ENCODE peak calls at places on chromosomes 6 and 20, in seven cellular contexts. O is epithelial cell of esophagus, N is posterior cingulate gyrus, T is activated T-cell treated with anti-CD3 and anti-CD28 coated beads for 1 hour, R is B cell, C is AG08395, Z is lower lobe of right lung. K is an unnamed sample.

GRCh38 chr6:2531426-2532208 is 219.1 kb downstream of the MYLK4 start:
- DNase-seq in O (peak; percentile 95), N (no peak), T (no peak), R (no peak), C (peak; percentile 83), Z (no peak), K (no peak)

GRCh38 chr20:35732644-35732982 is 9.4 kb downstream of the RBM39 start:
- DNase-seq in O (no peak), N (no peak), T (no peak), R (no peak), C (no peak), Z (no peak), K (no peak)

GRCh38 chr6:149480502-149481280 is 4.1 kb downstream of the ZC3H12D start:
- DNase-seq in O (no peak), N (no peak), T (no peak), R (peak; percentile 65), C (no peak), Z (no peak), K (no peak)

GRCh38 chr6:163429858-163430448 is 15.4 kb downstream of the QKI start:
- DNase-seq in O (no peak), N (no peak), T (no peak), R (no peak), C (no peak), Z (no peak), K (no peak)

GRCh38 chr6:112717401-112717800 is 370.3 kb downstream of the RFPL4B start:
- DNase-seq in O (no peak), N (no peak), T (no peak), R (no peak), C (no peak), Z (no peak), K (no peak)

GRCh38 chr6:89146748-89147715 is 1.2 kb downstream of the PM20D2 start:
- DNase-seq in O (peak; percentile 39), N (no peak), T (peak; percentile 12), R (no peak), C (peak; percentile 18), Z (no peak), K (peak; percentile 24)

GRCh38 chr6:163897030-163897429 is 482.5 kb downstream of the QKI start:
- DNase-seq in O (no peak), N (no peak), T (no peak), R (no peak), C (peak; percentile 58), Z (no peak), K (no peak)

GRCh38 chr6:27129095-27129815 is 118.2 kb upstream of the PRSS16 start:
- DNase-seq in O (no peak), N (no peak), T (no peak), R (no peak), C (no peak), Z (no peak), K (no peak)

GRCh38 chr6:112800439-112800838 is 453.3 kb downstream of the RFPL4B start:
- DNase-seq in O (no peak), N (no peak), T (no peak), R (no peak), C (no peak), Z (no peak), K (no peak)

GRCh38 chr20:24118096-24118780 is 129.7 kb upstream of the GGTLC1 start:
- DNase-seq in O (no peak), N (no peak), T (no peak), R (no peak), C (no peak), Z (no peak), K (no peak)

GRCh38 chr6:50071921-50072320 is 22.2 kb upstream of the DEFB112 start:
- DNase-seq in O (no peak), N (no peak), T (no peak), R (no peak), C (no peak), Z (no peak), K (no peak)

GRCh38 chr6:5014072-5014561 is 10.3 kb upstream of the RPP40 start:
- DNase-seq in O (no peak), N (no peak), T (no peak), R (no peak), C (no peak), Z (no peak), K (no peak)

GRCh38 chr6:29926795-29927427 is 15.4 kb upstream of the HLA-A start:
- DNase-seq in O (peak; percentile 82), N (peak; percentile 17), T (peak; percentile 80), R (peak; percentile 86), C (peak; percentile 76), Z (peak; percentile 91), K (no peak)

K was measured in Jurkat, Clone E6-1.